ENCODE peak calls at places on chromosomes 16 and 17, in four cellular contexts. X is mesendoderm, O is neuronal stem cell, I is trophoblast cell. T is an unnamed sample.

GRCh38 chr17:42286411-42287295 is 1.6 kb upstream of the STAT5A start:
- DNase-seq in X (no peak), O (no peak), I (no peak), T (peak; percentile 30)

GRCh38 chr16:19330801-19331484 is 45.4 kb downstream of the CLEC19A start:
- DNase-seq in O (no peak), X (peak; percentile 74), I (peak; percentile 5), T (peak; percentile 38)

GRCh38 chr17:80997471-80998387 is 6.1 kb downstream of the CHMP6 start:
- DNase-seq in X (no peak), O (no peak), I (no peak), T (peak; percentile 19)

GRCh38 chr17:33572615-33573014 is 279.5 kb upstream of the ASIC2 start:
- DNase-seq in O (no peak), I (peak; percentile 93), X (peak; percentile 48), T (peak; percentile 48)

GRCh38 chr17:6641374-6641818 is 536 bp downstream of the TXNDC17 start:
- DNase-seq in I (peak; percentile 54), X (no peak), O (no peak), T (no peak)

GRCh38 chr17:64015447-64015846 is 5.0 kb downstream of the ICAM2 start:
- DNase-seq in I (no peak), X (no peak), O (no peak), T (no peak)

GRCh38 chr16:80973991-80974390 is 32.7 kb downstream of the CMC2 start:
- DNase-seq in I (no peak), O (no peak), X (no peak), T (no peak)

GRCh38 chr16:77657016-77657415 is 65.3 kb upstream of the NUDT7 start:
- DNase-seq in X (peak; percentile 92), I (peak; percentile 44), O (no peak), T (peak; percentile 69)

GRCh38 chr16:74852500-74852875 is 77.9 kb upstream of the FA2H start:
- DNase-seq in X (no peak), I (no peak), O (no peak), T (no peak)

GRCh38 chr16:1772362-1772907 is at the start of gene EME2:
- DNase-seq in X (no peak), I (peak; percentile 35), O (peak; percentile 14), T (no peak)

GRCh38 chr16:78291642-78292041 is 192.2 kb downstream of the WWOX start:
- DNase-seq in O (no peak), X (no peak), I (no peak), T (no peak)

GRCh38 chr17:8119575-8120519 is 1.5 kb upstream of the ALOXE3 start:
- DNase-seq in X (peak; percentile 96), O (peak; percentile 97), I (peak; percentile 98), T (peak; percentile 95)

GRCh38 chr17:8462564-8462963 is 26.9 kb downstream of the NDEL1 start:
- DNase-seq in O (no peak), I (no peak), X (no peak), T (no peak)

GRCh38 chr17:50206604-50207293 is 5.3 kb upstream of the COL1A1 start:
- DNase-seq in O (no peak), X (peak; percentile 71), I (no peak), T (peak; percentile 91)

GRCh38 chr16:2871926-2872325 is 11.1 kb upstream of the FLYWCH2 start:
- DNase-seq in X (no peak), I (no peak), O (no peak), T (no peak)

GRCh38 chr16:75298252-75298651 is 46.8 kb upstream of the BCAR1 start:
- DNase-seq in I (no peak), X (no peak), O (no peak), T (no peak)

GRCh38 chr16:380837-381787 is 666 bp downstream of the PGAP6 start:
- DNase-seq in O (no peak), I (peak; percentile 36), X (no peak), T (no peak)

GRCh38 chr16:88645941-88646340 is 4.9 kb downstream of the CYBA start:
- DNase-seq in I (no peak), O (no peak), X (no peak), T (no peak)

GRCh38 chr17:77314601-77315000 is 173.8 kb downstream of the SEC14L1 start:
- DNase-seq in I (no peak), X (no peak), O (no peak), T (no peak)

GRCh38 chr16:21104124-21104860 is 46.4 kb downstream of the DNAH3 start:
- DNase-seq in O (no peak), I (no peak), X (no peak), T (no peak)

GRCh38 chr17:66240013-66240412 is 10.8 kb upstream of the APOH start:
- DNase-seq in O (no peak), I (no peak), X (no peak), T (no peak)

GRCh38 chr16:74448990-74449389 is 27.7 kb upstream of the CLEC18B start:
- DNase-seq in O (no peak), X (peak; percentile 54), I (peak; percentile 45), T (no peak)

GRCh38 chr17:80992077-80992947 is 671 bp downstream of the CHMP6 start:
- DNase-seq in O (no peak), X (no peak), I (peak; percentile 15), T (peak; percentile 53)

GRCh38 chr17:36900130-36900590 is 37.1 kb upstream of the LHX1 start:
- DNase-seq in I (no peak), O (no peak), X (no peak), T (no peak)

GRCh38 chr16:88132836-88133506 is 181.7 kb downstream of the BANP start:
- DNase-seq in I (no peak), O (no peak), X (no peak), T (no peak)

GRCh38 chr17:9644910-9645751 is at the start of gene USP43:
- DNase-seq in X (peak; percentile 81), O (peak; percentile 8), I (peak; percentile 90), T (peak; percentile 90)

GRCh38 chr17:9676084-9676483 is 30.8 kb downstream of the USP43 start:
- DNase-seq in O (no peak), I (peak; percentile 58), X (peak; percentile 44), T (no peak)

GRCh38 chr16:31365131-31365865 is 10.3 kb downstream of the ITGAX start:
- DNase-seq in O (no peak), I (no peak), X (no peak), T (no peak)

GRCh38 chr16:88289549-88290344 is 93.0 kb upstream of the ZNF469 start:
- DNase-seq in X (no peak), I (no peak), O (no peak), T (no peak)

GRCh38 chr16:67555795-67556212 is 6.5 kb upstream of the CTCF start:
- DNase-seq in X (no peak), O (no peak), I (no peak), T (no peak)

GRCh38 chr17:19482571-19482970 is 51.1 kb upstream of the SLC47A1 start:
- DNase-seq in O (no peak), X (peak; percentile 90), I (peak; percentile 78), T (no peak)

GRCh38 chr16:66930189-66930588 is 4.0 kb downstream of the CIAO2B start:
- DNase-seq in X (no peak), O (no peak), I (peak; percentile 38), T (no peak)

GRCh38 chr17:28567604-28568003 is 3.7 kb downstream of the PIGS start:
- DNase-seq in I (no peak), X (no peak), O (no peak), T (no peak)

GRCh38 chr17:50195196-50195865 is 6.1 kb downstream of the COL1A1 start:
- DNase-seq in X (no peak), O (no peak), I (no peak), T (no peak)

GRCh38 chr17:52041123-52041617 is 117.3 kb downstream of the CA10 start:
- DNase-seq in X (no peak), O (no peak), I (no peak), T (no peak)

GRCh38 chr17:5885336-5885735 is 184.8 kb upstream of the WSCD1 start:
- DNase-seq in I (no peak), X (no peak), O (no peak), T (peak; percentile 25)

GRCh38 chr17:66347661-66348604 is 45.5 kb downstream of the PRKCA start:
- DNase-seq in O (no peak), I (no peak), X (no peak), T (no peak)

GRCh38 chr17:57518587-57519118 is 226.4 kb downstream of the CCDC182 start:
- DNase-seq in X (peak; percentile 54), I (peak; percentile 53), O (no peak), T (no peak)

GRCh38 chr17:27207073-27207511 is 86.8 kb upstream of the WSB1 start:
- DNase-seq in O (no peak), X (no peak), I (peak; percentile 58), T (no peak)

DNA sequence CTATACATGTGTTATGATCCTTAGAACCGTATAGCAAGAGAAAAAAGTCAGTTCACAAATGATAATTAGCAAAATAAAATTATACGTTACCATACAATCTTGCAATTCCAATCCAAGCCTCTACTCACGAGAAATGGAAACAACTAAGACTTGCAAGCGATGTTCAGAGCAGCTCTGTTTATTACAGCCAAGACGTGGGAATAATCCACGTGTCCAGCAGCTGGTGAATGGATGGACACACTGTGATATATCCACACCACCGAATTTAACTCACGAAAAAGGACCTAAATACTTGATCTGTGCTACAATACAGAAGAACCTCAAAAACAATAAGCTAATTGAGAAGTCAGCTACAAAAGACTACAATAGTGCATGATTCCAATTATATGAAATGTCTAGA is 88.1 kb downstream of the ADCY9 start:
- DNase-seq in X (no peak), I (no peak), O (no peak), T (no peak)
- H3K27me3 ChIP-seq in X (no peaks in the 10 kb centered on the region), I (no peaks in the 10 kb centered on the region), O (no peaks in the 10 kb centered on the region), T (no peaks in the 10 kb centered on the region)

GRCh38 chr17:31273511-31273910 is 23.5 kb downstream of the OMG start:
- DNase-seq in O (no peak), I (no peak), X (no peak), T (no peak)
- H2BK5ac ChIP-seq in O (no peak overlapping the region), I (no peak overlapping the region), X (no peak overlapping the region), T (no peak overlapping the region)

GRCh38 chr16:57591870-57592485 is 36.5 kb upstream of the ADGRG1 start:
- DNase-seq in X (no peak), O (no peak), I (no peak), T (no peak)

GRCh38 chr16:57589374-57589773 is 39.1 kb upstream of the ADGRG1 start:
- DNase-seq in X (no peak), I (no peak), O (no peak), T (no peak)

GRCh38 chr16:57588821-57589220 is 39.6 kb upstream of the ADGRG1 start:
- DNase-seq in O (no peak), I (no peak), X (no peak), T (no peak)

GRCh38 chr16:57591086-57591869 is 37.2 kb upstream of the ADGRG1 start:
- DNase-seq in O (peak; percentile 67), X (peak; percentile 83), I (peak; percentile 86), T (peak; percentile 83)

GRCh38 chr16:57590654-57591085 is 37.8 kb upstream of the ADGRG1 start:
- DNase-seq in O (no peak), X (no peak), I (peak; percentile 71), T (no peak)
- H3K9ac ChIP-seq in O (no peak overlapping the region), X (no peak overlapping the region), I (no peak overlapping the region), T (no peak overlapping the region)

DNA sequence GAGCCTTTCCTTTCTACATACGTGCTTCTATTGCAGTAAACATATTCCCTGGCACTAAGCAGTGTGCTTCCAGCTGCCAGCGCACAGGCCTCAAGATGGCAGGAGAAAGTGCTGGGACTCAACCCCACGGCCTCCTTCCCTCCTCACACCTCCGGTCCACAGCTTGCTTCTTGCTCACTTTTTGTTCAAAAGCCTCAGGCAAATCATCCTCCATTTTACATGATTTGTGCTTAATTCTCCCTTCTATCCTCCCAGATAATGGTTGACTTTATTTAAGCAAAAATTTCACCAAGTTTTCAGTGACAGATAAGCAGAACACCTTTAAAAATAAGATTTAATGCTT is 5.5 kb downstream of the CDK5R1 start:
- DNase-seq in O (no peak), I (no peak), X (no peak), T (no peak)
- H3K27me3 ChIP-seq in O (no peaks in the 10 kb centered on the region), I (no peaks in the 10 kb centered on the region), X (no peaks in the 10 kb centered on the region), T (no peaks in the 10 kb centered on the region)

GRCh38 chr17:1716076-1716911 is 6.1 kb upstream of the TLCD2 start:
- DNase-seq in X (peak; percentile 100), I (peak; percentile 100), O (peak; percentile 100), T (peak; percentile 100)
- H2BK5ac ChIP-seq in X (peak overlapping the region; percentile 98), I (peak overlapping the region; percentile 100), O (peak overlapping the region; percentile 90), T (no peak overlapping the region)

T was measured in H9.